ENCODE peak calls at places on chromosome 7, in five cellular contexts. M is cardiac fibroblast, Q is GM10248, F is left lung, A is ELR. Y is an unnamed sample.

GRCh38 chr7:45203947-45204445 is 46.4 kb downstream of the RAMP3 start:
- DNase-seq in Q (peak; percentile 59), F (no peak), A (peak; percentile 15), M (peak; percentile 69), Y (peak; percentile 88)

GRCh38 chr7:17234398-17235021 is 63.9 kb upstream of the AHR start:
- DNase-seq in Q (peak; percentile 58), M (peak; percentile 96), A (peak; percentile 99), F (no peak), Y (peak; percentile 63)

GRCh38 chr7:28940741-28941385 is 17.3 kb downstream of the TRIL start:
- DNase-seq in Q (no peak), M (no peak), F (no peak), A (no peak), Y (no peak)

GRCh38 chr7:158585721-158586498 is 1.7 kb downstream of the PTPRN2 start:
- DNase-seq in Q (no peak), F (peak; percentile 8), M (no peak), A (no peak), Y (no peak)

GRCh38 chr7:68319061-68319460 is 1279.2 kb upstream of the AUTS2 start:
- DNase-seq in F (no peak), A (no peak), Q (no peak), M (no peak), Y (no peak)

GRCh38 chr7:36827914-36828313 is 103.6 kb upstream of the AOAH start:
- DNase-seq in M (no peak), Q (no peak), F (no peak), A (no peak), Y (no peak)

GRCh38 chr7:4129481-4130122 is 552.5 kb upstream of the FOXK1 start:
- DNase-seq in M (no peak), Q (no peak), A (no peak), F (no peak), Y (no peak)

GRCh38 chr7:72805526-72806494 is 22.2 kb downstream of the TYW1B start:
- DNase-seq in A (peak; percentile 62), Q (no peak), F (no peak), M (peak; percentile 50), Y (no peak)

GRCh38 chr7:128390871-128391565 is 18.8 kb downstream of the IMPDH1 start:
- DNase-seq in Q (no peak), A (no peak), M (no peak), F (peak; percentile 14), Y (no peak)

GRCh38 chr7:12458520-12459131 is 55.0 kb upstream of the VWDE start:
- DNase-seq in F (no peak), M (peak; percentile 61), Q (peak; percentile 35), A (peak; percentile 73), Y (peak; percentile 53)

GRCh38 chr7:17307033-17307432 is 8.6 kb downstream of the AHR start:
- DNase-seq in A (no peak), F (no peak), M (no peak), Q (no peak), Y (no peak)

GRCh38 chr7:101817031-101817929 is at the start of gene CUX1:
- DNase-seq in A (peak; percentile 56), M (no peak), Q (peak; percentile 36), F (peak; percentile 43), Y (peak; percentile 46)

GRCh38 chr7:33905389-33906032 is at the start of gene BMPER:
- DNase-seq in M (no peak), A (peak; percentile 81), F (peak; percentile 39), Q (peak; percentile 17), Y (peak; percentile 48)

GRCh38 chr7:40922316-40922670 is 780.6 kb downstream of the INHBA start:
- DNase-seq in M (peak; percentile 31), F (no peak), A (peak; percentile 91), Q (no peak), Y (no peak)

GRCh38 chr7:15332962-15333361 is 228.9 kb downstream of the AGMO start:
- DNase-seq in M (no peak), F (no peak), A (no peak), Q (no peak), Y (no peak)

Y was measured in MM.1S.